ENCODE peak calls at places on chromosome 3, in ten cellular contexts. J is GM23338; R is HCT116; N is tibial nerve; S is coronary artery; Y is foreskin keratinocyte; M is PC-9; U is HFFc6; B is CD8-positive, alpha-beta T cell; G is dorsolateral prefrontal cortex. F is an unnamed sample.

GRCh38 chr3:130699765-130700164 is 46.9 kb downstream of the PIK3R4 start:
- DNase-seq in U (peak), B (no peak), R (peak), N (no peak), J (peak), Y (peak), G (no peak), M (no peak), S (no peak), F (no peak)

GRCh38 chr3:196326936-196327335 is 8.9 kb upstream of the DYNLT2B start:
- DNase-seq in J (no peak), B (no peak), S (no peak), M (no peak), U (no peak), R (no peak), G (no peak), Y (no peak), N (no peak), F (no peak)

GRCh38 chr3:159964166-159964973 is 24.3 kb upstream of the IL12A start:
- DNase-seq in Y (peak), N (no peak), M (no peak), G (no peak), J (no peak), B (no peak), R (no peak), S (no peak), U (peak), F (no peak)

GRCh38 chr3:158909870-158910269 is 108.0 kb downstream of the MFSD1 start:
- DNase-seq in R (no peak), Y (peak), J (no peak), B (no peak), N (no peak), G (no peak), S (no peak), U (no peak), M (no peak), F (no peak)

GRCh38 chr3:31009881-31010280 is 115.4 kb upstream of the GADL1 start:
- DNase-seq in S (no peak), G (no peak), Y (peak), B (no peak), M (no peak), R (no peak), J (peak), N (no peak), U (no peak), F (no peak)

GRCh38 chr3:44554626-44555592 is at the start of gene ZKSCAN7:
- DNase-seq in B (peak), Y (peak), M (peak), S (peak), R (no peak), G (peak), J (peak), N (peak), U (no peak), F (peak)

GRCh38 chr3:105868450-105868744 is 415 bp downstream of the CBLB start:
- DNase-seq in G (peak), N (peak), S (peak), R (no peak), M (peak), B (no peak), J (peak), Y (no peak), U (peak), F (peak)

GRCh38 chr3:149967067-149967685 is 3.5 kb downstream of the PFN2 start:
- DNase-seq in G (no peak), Y (peak), M (no peak), B (no peak), U (peak), J (peak), N (no peak), S (no peak), R (peak), F (no peak)

GRCh38 chr3:37037352-37037751 is 44.0 kb downstream of the MLH1 start:
- DNase-seq in M (no peak), G (no peak), J (no peak), B (no peak), N (no peak), U (no peak), R (no peak), S (no peak), Y (no peak), F (no peak)

GRCh38 chr3:131233900-131234667 is 147.5 kb upstream of the NUDT16 start:
- DNase-seq in N (no peak), M (no peak), B (no peak), S (no peak), R (no peak), G (no peak), Y (no peak), U (no peak), J (no peak), F (no peak)

GRCh38 chr3:195543642-195544536 is 764 bp upstream of the PPP1R2 start:
- DNase-seq in S (no peak), M (no peak), Y (no peak), U (no peak), R (no peak), G (no peak), J (peak), N (no peak), B (peak), F (no peak)

GRCh38 chr3:151940481-151940880 is 67.0 kb downstream of the SUCNR1 start:
- DNase-seq in R (no peak), B (no peak), J (no peak), U (no peak), Y (no peak), G (no peak), M (no peak), N (no peak), S (no peak), F (no peak)

GRCh38 chr3:36893137-36893557 is 51.7 kb downstream of the TRANK1 start:
- DNase-seq in J (peak), B (no peak), R (no peak), M (no peak), N (no peak), U (peak), G (no peak), Y (peak), S (no peak), F (no peak)

GRCh38 chr3:151835751-151836550 is 22.0 kb downstream of the AADAC start:
- DNase-seq in U (peak), S (no peak), B (no peak), G (no peak), Y (peak), N (no peak), M (peak), J (peak), R (no peak), F (no peak)

GRCh38 chr3:58659051-58659675 is 7.4 kb downstream of the FAM3D start:
- DNase-seq in R (peak), S (no peak), B (no peak), Y (peak), N (no peak), U (peak), G (no peak), M (peak), J (peak), F (no peak)

GRCh38 chr3:43953814-43954241 is 263.1 kb downstream of the ABHD5 start:
- DNase-seq in G (no peak), Y (no peak), M (peak), J (no peak), S (no peak), R (peak), B (no peak), N (no peak), U (peak), F (no peak)

GRCh38 chr3:179474480-179474879 is 23.2 kb upstream of the GNB4 start:
- DNase-seq in M (no peak), B (no peak), R (no peak), S (no peak), N (no peak), J (no peak), U (no peak), Y (no peak), G (no peak), F (no peak)

GRCh38 chr3:119314821-119315220 is 20.6 kb downstream of the ARHGAP31 start:
- DNase-seq in N (no peak), B (no peak), J (no peak), R (no peak), S (no peak), G (no peak), M (no peak), Y (no peak), U (no peak), F (no peak)

GRCh38 chr3:65497846-65498245 is 540.9 kb downstream of the MAGI1 start:
- DNase-seq in G (peak), S (no peak), J (no peak), M (no peak), U (no peak), R (no peak), B (no peak), Y (no peak), N (no peak), F (no peak)

GRCh38 chr3:4908066-4908768 is 71.0 kb upstream of the BHLHE40 start:
- DNase-seq in N (no peak), J (no peak), B (no peak), R (no peak), S (no peak), M (no peak), G (no peak), Y (no peak), U (no peak), F (no peak)

GRCh38 chr3:64417816-64418215 is 192.6 kb upstream of the PRICKLE2 start:
- DNase-seq in N (no peak), J (peak), S (no peak), R (no peak), G (no peak), U (no peak), B (no peak), Y (peak), M (peak), F (no peak)

GRCh38 chr3:169604568-169604967 is 58.9 kb downstream of the MECOM start:
- DNase-seq in M (no peak), R (peak), N (no peak), S (no peak), J (peak), G (no peak), U (no peak), Y (peak), B (no peak), F (no peak)

GRCh38 chr3:194867270-194867983 is 181.7 kb downstream of the FAM43A start:
- DNase-seq in M (no peak), U (no peak), B (no peak), N (peak), J (no peak), G (no peak), Y (no peak), R (no peak), S (no peak), F (no peak)

GRCh38 chr3:32340039-32340438 is 51.6 kb upstream of the CMTM7 start:
- DNase-seq in B (peak), N (peak), Y (peak), M (no peak), J (peak), G (no peak), R (peak), U (peak), S (no peak), F (no peak)

GRCh38 chr3:23826382-23827061 is 20.8 kb downstream of the UBE2E1 start:
- DNase-seq in R (no peak), G (no peak), J (peak), Y (no peak), U (no peak), S (no peak), N (no peak), M (no peak), B (no peak), F (no peak)

GRCh38 chr3:107704477-107704876 is 181.7 kb downstream of the BBX start:
- DNase-seq in S (no peak), B (no peak), J (no peak), G (no peak), M (no peak), N (no peak), R (no peak), U (peak), Y (peak), F (no peak)

GRCh38 chr3:45579251-45579650 is 15.3 kb upstream of the LIMD1 start:
- DNase-seq in N (no peak), G (no peak), M (no peak), Y (peak), B (no peak), S (no peak), R (no peak), U (no peak), J (no peak), F (no peak)

GRCh38 chr3:46712191-46713047 is 5.2 kb downstream of the PRSS50 start:
- DNase-seq in J (no peak), U (no peak), S (peak), M (no peak), R (no peak), B (no peak), Y (no peak), N (no peak), G (no peak), F (no peak)

GRCh38 chr3:129773942-129774663 is 119.4 kb downstream of the TMCC1 start:
- DNase-seq in U (no peak), S (no peak), N (no peak), G (no peak), B (no peak), R (no peak), M (no peak), J (no peak), Y (no peak), F (no peak)

GRCh38 chr3:14403636-14404395 is 1.4 kb downstream of the SLC6A6 start:
- DNase-seq in Y (no peak), S (peak), B (no peak), G (no peak), M (peak), J (no peak), U (no peak), N (no peak), R (no peak), F (peak)

GRCh38 chr3:133038731-133039398 is 674 bp downstream of the TMEM108 start:
- DNase-seq in Y (no peak), B (no peak), N (no peak), S (no peak), M (no peak), R (no peak), U (no peak), J (peak), G (peak), F (no peak)
- TF ChIP-seq CTCF in Y (no peak), B (no peak), N (no peak), S (no peak), M (no peak), R (no peak), U (no peak), J (no peak), G (no peak), F (no peak)

GRCh38 chr3:153173758-153174516 is 11.9 kb downstream of the RAP2B start:
- DNase-seq in S (no peak), U (peak), R (peak), G (no peak), N (no peak), B (no peak), Y (peak), M (no peak), J (peak), F (no peak)
- TF ChIP-seq CTCF in S (no peak), U (no peak), R (peak), G (no peak), N (no peak), B (no peak), Y (peak), M (no peak), J (no peak), F (no peak)

GRCh38 chr3:28951773-28952556 is 328.9 kb upstream of the RBMS3 start:
- DNase-seq in N (no peak), S (no peak), B (no peak), Y (peak), G (no peak), U (no peak), R (no peak), M (no peak), J (peak), F (no peak)
- TF ChIP-seq CTCF in N (no peak), S (no peak), B (no peak), Y (no peak), G (no peak), U (no peak), R (no peak), M (no peak), J (no peak), F (no peak)

DNA sequence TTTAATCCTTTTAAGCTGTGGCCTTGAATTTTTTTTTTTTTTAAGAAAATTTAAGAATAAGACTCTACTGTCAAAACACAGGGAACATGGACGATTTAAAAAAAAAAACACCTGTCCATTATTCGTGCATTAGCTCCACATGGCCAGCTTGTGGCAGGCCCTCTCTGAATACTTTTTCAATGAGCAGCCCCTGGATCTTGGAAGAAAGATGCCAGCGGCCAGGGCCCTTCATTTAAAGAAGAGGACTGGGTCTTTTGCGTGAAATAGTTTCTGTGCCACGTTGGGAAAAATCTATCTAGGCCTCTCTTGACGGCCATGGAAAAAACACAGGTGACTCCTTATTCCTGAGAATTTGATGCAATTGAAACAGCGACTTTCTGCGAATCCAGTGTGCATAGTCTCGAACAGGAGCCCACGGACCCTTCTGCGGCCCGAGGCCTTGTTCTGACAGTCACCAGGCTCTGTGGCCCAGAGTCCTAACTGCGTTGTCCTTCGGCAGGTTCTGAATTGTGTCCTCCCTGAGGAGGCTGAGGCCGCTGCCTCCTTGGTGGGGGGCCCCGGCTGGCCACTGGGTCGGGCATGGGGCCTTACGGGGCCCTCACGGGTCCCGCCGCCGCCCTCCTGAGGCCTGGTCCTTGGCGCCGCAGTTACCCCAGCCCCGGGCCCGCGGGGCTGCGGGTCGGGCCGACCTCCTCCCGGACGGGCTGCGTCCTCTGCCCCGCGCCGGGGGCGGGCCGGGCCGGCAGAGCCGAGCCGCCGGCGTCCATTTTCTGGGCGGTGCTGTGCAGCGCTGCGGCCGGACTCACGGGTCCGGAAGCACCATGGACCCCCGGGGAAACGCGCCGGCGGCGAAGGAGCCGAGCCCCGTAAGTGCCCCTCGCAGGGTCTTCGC is 33.5 kb downstream of the ZBTB38 start:
- DNase-seq in J (peak), B (peak), U (no peak), S (no peak), N (peak), G (no peak), R (no peak), Y (no peak), M (peak), F (peak)
- TF ChIP-seq CTCF in J (no peak), B (no peak), U (no peak), S (no peak), N (no peak), G (no peak), R (no peak), Y (peak), M (no peak), F (no peak)

GRCh38 chr3:186264608-186265400 is 97.2 kb downstream of the DGKG start:
- DNase-seq in J (no peak), N (no peak), B (no peak), S (peak), R (no peak), M (no peak), Y (no peak), U (no peak), G (no peak), F (no peak)

GRCh38 chr3:186258968-186259367 is 103.1 kb downstream of the DGKG start:
- DNase-seq in U (no peak), Y (no peak), R (no peak), G (no peak), J (peak), M (no peak), S (no peak), B (no peak), N (no peak), F (no peak)

GRCh38 chr3:186260726-186261125 is 101.3 kb downstream of the DGKG start:
- DNase-seq in J (no peak), M (no peak), Y (no peak), R (no peak), U (no peak), G (no peak), S (no peak), B (no peak), N (no peak), F (no peak)

GRCh38 chr3:186259612-186260383 is 102.2 kb downstream of the DGKG start:
- DNase-seq in G (no peak), Y (peak), N (peak), B (peak), M (peak), J (peak), U (peak), S (no peak), R (peak), F (peak)

GRCh38 chr3:186261638-186262037 is 100.4 kb downstream of the DGKG start:
- DNase-seq in G (no peak), B (no peak), J (peak), R (no peak), N (no peak), U (no peak), M (no peak), S (no peak), Y (no peak), F (no peak)
- TF ChIP-seq CTCF in G (no peak), B (no peak), J (peak), R (peak), N (no peak), U (peak), M (peak), S (no peak), Y (peak), F (no peak)

DNA sequence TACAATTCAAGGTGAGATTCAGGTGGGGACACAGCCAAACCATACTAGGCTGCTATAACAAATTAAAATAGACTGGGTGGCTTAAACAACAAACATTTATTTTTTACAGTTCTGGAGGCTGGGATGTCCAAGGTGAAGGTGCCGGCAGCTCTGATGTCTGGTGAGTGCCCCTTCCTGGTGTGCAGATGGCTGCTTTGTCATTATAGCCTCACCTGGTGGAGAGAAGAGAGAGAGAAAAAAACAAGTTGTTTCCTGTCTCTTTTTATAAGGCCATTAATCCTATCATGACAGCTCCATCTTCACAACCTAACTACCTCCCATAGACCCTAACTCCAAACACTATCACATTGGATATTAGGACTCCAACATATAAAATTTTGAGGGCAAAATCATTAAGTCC is 279.7 kb downstream of the ZIC1 start:
- DNase-seq in Y (no peak), R (no peak), J (peak), U (no peak), B (no peak), G (no peak), S (no peak), N (no peak), M (no peak), F (no peak)
- TF ChIP-seq CTCF in Y (no peak), R (no peak), J (no peak), U (no peak), B (no peak), G (no peak), S (no peak), N (no peak), M (no peak), F (no peak)

GRCh38 chr3:20760981-20761380 is 575.0 kb upstream of the SGO1 start:
- DNase-seq in Y (no peak), G (no peak), B (no peak), U (peak), M (no peak), N (no peak), S (no peak), R (no peak), J (no peak), F (no peak)
- TF ChIP-seq CTCF in Y (no peak), G (no peak), B (no peak), U (no peak), M (no peak), N (no peak), S (no peak), R (no peak), J (no peak), F (no peak)

GRCh38 chr3:42749753-42750231 is 23.3 kb downstream of the CCDC13 start:
- DNase-seq in B (no peak), Y (peak), R (no peak), J (peak), G (no peak), M (peak), U (peak), S (peak), N (no peak), F (no peak)
- TF ChIP-seq CTCF in B (no peak), Y (peak), R (peak), J (peak), G (peak), M (peak), U (peak), S (no peak), N (peak), F (no peak)

DNA sequence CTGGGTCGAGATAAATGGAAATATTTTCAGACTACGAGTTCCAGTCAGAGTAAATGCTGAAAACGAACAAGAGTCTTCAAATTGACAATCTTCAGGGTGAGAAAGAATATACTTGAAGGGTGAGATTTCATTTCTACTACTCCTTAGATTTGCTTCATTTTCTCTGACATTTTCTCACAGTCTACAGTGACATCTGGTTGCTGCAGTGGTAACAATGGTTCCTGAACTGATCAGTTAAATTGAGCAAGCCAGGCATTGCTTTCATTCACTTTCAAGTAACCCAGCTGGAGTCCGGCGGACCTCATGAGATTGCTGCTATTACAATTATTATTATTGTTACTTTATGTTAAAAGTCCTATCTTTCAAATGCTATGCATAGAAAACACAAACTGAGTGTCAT is 337.1 kb downstream of the VGLL3 start:
- DNase-seq in B (no peak), J (peak), G (no peak), S (no peak), N (no peak), Y (no peak), U (no peak), M (no peak), R (no peak), F (no peak)
- TF ChIP-seq CTCF in B (no peak), J (no peak), G (no peak), S (no peak), N (no peak), Y (no peak), U (no peak), M (no peak), R (no peak), F (no peak)

F was measured in mesothelial cell of epicardium.